ENCODE peak calls at places on chromosomes 2 and 18, in four cellular contexts. W, E, S and A are unnamed samples.

GRCh38 chr2:43224571-43225092 is 1.8 kb downstream of the ZFP36L2 start:
- DNase-seq in W (no peak), E (peak), S (no peak), A (peak)

GRCh38 chr18:6414118-6414722 is 491 bp downstream of the L3MBTL4 start:
- DNase-seq in S (no peak), W (peak), E (no peak), A (peak)

GRCh38 chr2:218033590-218034496 is 31.0 kb upstream of the TNS1 start:
- DNase-seq in E (no peak), W (no peak), S (no peak), A (no peak)

GRCh38 chr18:2881088-2881487 is 34.3 kb downstream of the EMILIN2 start:
- DNase-seq in E (no peak), S (no peak), W (peak), A (no peak)

GRCh38 chr2:85887566-85888019 is 1.2 kb downstream of the ST3GAL5 start:
- DNase-seq in S (peak), E (peak), W (peak), A (peak)

GRCh38 chr18:43060020-43060419 is 55.5 kb downstream of the RIT2 start:
- DNase-seq in E (no peak), S (peak), W (no peak), A (no peak)

GRCh38 chr2:2898744-2899143 is 478.9 kb downstream of the EIPR1 start:
- DNase-seq in E (no peak), W (no peak), S (no peak), A (no peak)

GRCh38 chr2:238104071-238104511 is 4.0 kb downstream of the ESPNL start:
- DNase-seq in W (no peak), S (no peak), E (no peak), A (peak)

GRCh38 chr2:11234309-11234708 is 79.0 kb downstream of the SLC66A3 start:
- DNase-seq in W (no peak), E (no peak), S (peak), A (no peak)

GRCh38 chr18:79694895-79695213 is 15.3 kb downstream of the CTDP1 start:
- DNase-seq in W (no peak), S (no peak), E (no peak), A (no peak)

GRCh38 chr18:62189208-62189607 is 2.2 kb downstream of the RELCH start:
- DNase-seq in W (no peak), S (no peak), E (no peak), A (no peak)

GRCh38 chr2:181218271-181218935 is 238.0 kb downstream of the UBE2E3 start:
- DNase-seq in E (no peak), W (no peak), S (no peak), A (no peak)

GRCh38 chr2:143452817-143453462 is 323.7 kb downstream of the ARHGAP15 start:
- DNase-seq in E (peak), W (no peak), S (no peak), A (no peak)

GRCh38 chr2:231530099-231531085 is at the start of gene NMUR1:
- DNase-seq in E (peak), S (no peak), W (peak), A (peak)

GRCh38 chr18:75691483-75691882 is 264.0 kb upstream of the SMIM21 start:
- DNase-seq in E (no peak), W (no peak), S (no peak), A (no peak)

GRCh38 chr2:74843371-74844298 is 9.7 kb downstream of the HK2 start:
- DNase-seq in E (peak), W (no peak), S (peak), A (no peak)

GRCh38 chr2:240840435-240841060 is 20.5 kb upstream of the KIF1A start:
- DNase-seq in W (peak), E (peak), S (peak), A (no peak)

GRCh38 chr18:78972385-78972918 is 7.2 kb upstream of the SALL3 start:
- DNase-seq in S (no peak), E (no peak), W (no peak), A (no peak)

GRCh38 chr18:6979954-6980353 is 137.6 kb downstream of the LAMA1 start:
- DNase-seq in W (no peak), S (no peak), E (no peak), A (no peak)

GRCh38 chr2:12227941-12228608 is 481.6 kb downstream of the LPIN1 start:
- DNase-seq in E (no peak), W (no peak), S (peak), A (no peak)

GRCh38 chr2:196369967-196370366 is 198.6 kb upstream of the STK17B start:
- DNase-seq in S (peak), W (no peak), E (no peak), A (no peak)

GRCh38 chr2:21544392-21544791 is 420.6 kb downstream of the TDRD15 start:
- DNase-seq in S (no peak), W (no peak), E (no peak), A (no peak)

GRCh38 chr18:67692811-67693210 is 176.3 kb upstream of the DSEL start:
- DNase-seq in W (no peak), S (no peak), E (no peak), A (no peak)

GRCh38 chr2:70828914-70829824 is 6.4 kb downstream of the CD207 start:
- DNase-seq in S (peak), W (no peak), E (no peak), A (no peak)

GRCh38 chr2:133422946-133423345 is 145.3 kb downstream of the NCKAP5 start:
- DNase-seq in E (no peak), W (no peak), S (peak), A (no peak)

GRCh38 chr2:170455617-170456426 is 259.3 kb upstream of the SP5 start:
- DNase-seq in W (no peak), S (no peak), E (no peak), A (no peak)

GRCh38 chr2:220104871-220105351 is 477.5 kb downstream of the SLC4A3 start:
- DNase-seq in S (peak), E (no peak), W (no peak), A (peak)

GRCh38 chr2:61183815-61184214 is 21.8 kb downstream of the C2orf74 start:
- DNase-seq in E (no peak), W (no peak), S (no peak), A (no peak)

GRCh38 chr2:101781730-101782426 is 84.4 kb downstream of the MAP4K4 start:
- DNase-seq in S (no peak), W (no peak), E (no peak), A (no peak)

GRCh38 chr2:37638973-37639372 is 32.5 kb downstream of the CDC42EP3 start:
- DNase-seq in W (no peak), S (no peak), E (no peak), A (no peak)

GRCh38 chr2:223563462-223563861 is 38.7 kb downstream of the SCG2 start:
- DNase-seq in E (no peak), W (peak), S (peak), A (no peak)

GRCh38 chr18:8721716-8722115 is 16.4 kb downstream of the MTCL1 start:
- DNase-seq in W (no peak), E (no peak), S (peak), A (no peak)